ENCODE peak calls at places on chromosomes 16 and 17, in nine cellular contexts. O, U, P, W, K, Z, R, I and G are unnamed samples.

GRCh38 chr16:10744370-10745030 is 858 bp downstream of the NUBP1 start:
- DNase-seq in O (peak), U (peak), P (no peak), W (no peak), K (no peak), Z (peak), R (no peak), I (no peak), G (no peak)

GRCh38 chr17:60091908-60092331 is 13.2 kb upstream of the HEATR6 start:
- DNase-seq in O (peak), U (no peak), P (no peak), W (no peak), K (peak), Z (peak), R (no peak), I (no peak), G (no peak)

GRCh38 chr16:22967696-22968095 is 153.7 kb downstream of the HS3ST2 start:
- DNase-seq in O (no peak), U (no peak), P (no peak), W (no peak), K (no peak), Z (no peak), R (no peak), I (no peak), G (no peak)

GRCh38 chr17:77186141-77186604 is 45.4 kb downstream of the SEC14L1 start:
- DNase-seq in O (no peak), U (no peak), P (no peak), W (no peak), K (no peak), Z (no peak), R (no peak), I (no peak), G (no peak)

GRCh38 chr16:15487336-15488284 is 53.2 kb downstream of the BMERB1 start:
- DNase-seq in O (peak), U (no peak), P (no peak), W (no peak), K (no peak), Z (no peak), R (no peak), I (no peak), G (no peak)

GRCh38 chr17:66393038-66393437 is 90.6 kb downstream of the PRKCA start:
- DNase-seq in O (no peak), U (no peak), P (no peak), W (no peak), K (no peak), Z (no peak), R (no peak), I (no peak), G (no peak)

GRCh38 chr16:87881327-87882200 is 12.3 kb upstream of the SLC7A5 start:
- DNase-seq in O (no peak), U (no peak), P (no peak), W (no peak), K (no peak), Z (no peak), R (no peak), I (no peak), G (no peak)

GRCh38 chr17:40949406-40949805 is 12.0 kb upstream of the KRT23 start:
- DNase-seq in O (no peak), U (no peak), P (no peak), W (no peak), K (no peak), Z (no peak), R (peak), I (no peak), G (no peak)

GRCh38 chr16:57728336-57729181 is 7.0 kb upstream of the KATNB1 start:
- DNase-seq in O (no peak), U (no peak), P (no peak), W (no peak), K (no peak), Z (no peak), R (no peak), I (no peak), G (no peak)

GRCh38 chr17:11140028-11140427 is 101.0 kb upstream of the SHISA6 start:
- DNase-seq in O (no peak), U (no peak), P (no peak), W (no peak), K (no peak), Z (no peak), R (no peak), I (no peak), G (no peak)

GRCh38 chr16:50299508-50300105 is 33.3 kb downstream of the ADCY7 start:
- DNase-seq in O (no peak), U (peak), P (no peak), W (no peak), K (no peak), Z (no peak), R (no peak), I (no peak), G (no peak)

GRCh38 chr16:83840060-83840617 is 32.4 kb downstream of the HSBP1 start:
- DNase-seq in O (no peak), U (no peak), P (no peak), W (no peak), K (no peak), Z (no peak), R (no peak), I (no peak), G (no peak)

GRCh38 chr17:8859029-8859803 is 8.3 kb downstream of the PIK3R6 start:
- DNase-seq in O (peak), U (peak), P (no peak), W (no peak), K (peak), Z (peak), R (no peak), I (no peak), G (no peak)

GRCh38 chr16:82129881-82130280 is 40.1 kb downstream of the MPHOSPH6 start:
- DNase-seq in O (no peak), U (no peak), P (no peak), W (no peak), K (no peak), Z (no peak), R (no peak), I (no peak), G (no peak)

GRCh38 chr16:194516-194915 is 14.3 kb downstream of the HBQ1 start:
- DNase-seq in O (no peak), U (no peak), P (no peak), W (no peak), K (no peak), Z (peak), R (no peak), I (no peak), G (no peak)

GRCh38 chr17:72422505-72423285 is 301.9 kb downstream of the SOX9 start:
- DNase-seq in O (peak), U (peak), P (no peak), W (peak), K (peak), Z (peak), R (no peak), I (no peak), G (no peak)

GRCh38 chr16:23337836-23338550 is 35.9 kb downstream of the SCNN1B start:
- DNase-seq in O (no peak), U (no peak), P (no peak), W (no peak), K (no peak), Z (no peak), R (no peak), I (no peak), G (no peak)

GRCh38 chr17:6523330-6523729 is 33.0 kb downstream of the PITPNM3 start:
- DNase-seq in O (no peak), U (peak), P (no peak), W (no peak), K (no peak), Z (peak), R (no peak), I (no peak), G (no peak)

GRCh38 chr17:17361543-17362511 is 58.7 kb downstream of the NT5M start:
- DNase-seq in O (peak), U (no peak), P (no peak), W (no peak), K (no peak), Z (no peak), R (no peak), I (no peak), G (no peak)

GRCh38 chr17:8226536-8227237 is 16.3 kb upstream of the AURKB start:
- DNase-seq in O (peak), U (peak), P (peak), W (peak), K (peak), Z (peak), R (peak), I (peak), G (peak)

GRCh38 chr17:28057731-28058246 is 15.3 kb downstream of the NLK start:
- DNase-seq in O (peak), U (no peak), P (no peak), W (no peak), K (no peak), Z (peak), R (no peak), I (no peak), G (no peak)

GRCh38 chr16:50006954-50007353 is 18.1 kb upstream of the CNEP1R1 start:
- DNase-seq in O (no peak), U (no peak), P (no peak), W (no peak), K (no peak), Z (no peak), R (no peak), I (no peak), G (no peak)

GRCh38 chr16:67555795-67556212 is 6.5 kb upstream of the CTCF start:
- DNase-seq in O (peak), U (no peak), P (no peak), W (no peak), K (no peak), Z (peak), R (no peak), I (no peak), G (no peak)

GRCh38 chr16:10172848-10173655 is 9.2 kb downstream of the GRIN2A start:
- DNase-seq in O (peak), U (no peak), P (no peak), W (no peak), K (peak), Z (no peak), R (no peak), I (no peak), G (no peak)

GRCh38 chr17:1147664-1148063 is 32.1 kb downstream of the ABR start:
- DNase-seq in O (peak), U (peak), P (no peak), W (peak), K (no peak), Z (peak), R (peak), I (no peak), G (no peak)

GRCh38 chr17:74645010-74645409 is 21.5 kb upstream of the CD300E start:
- DNase-seq in O (peak), U (no peak), P (no peak), W (no peak), K (no peak), Z (no peak), R (no peak), I (no peak), G (no peak)

GRCh38 chr17:74647871-74648672 is 24.5 kb upstream of the CD300E start:
- DNase-seq in O (no peak), U (no peak), P (no peak), W (no peak), K (no peak), Z (no peak), R (no peak), I (no peak), G (no peak)

GRCh38 chr17:74643826-74644225 is 20.3 kb upstream of the CD300E start:
- DNase-seq in O (no peak), U (no peak), P (no peak), W (no peak), K (no peak), Z (no peak), R (no peak), I (no peak), G (no peak)

GRCh38 chr17:74644419-74644818 is 20.9 kb upstream of the CD300E start:
- DNase-seq in O (no peak), U (no peak), P (no peak), W (no peak), K (no peak), Z (no peak), R (no peak), I (no peak), G (no peak)

GRCh38 chr17:74646231-74646630 is 22.7 kb upstream of the CD300E start:
- DNase-seq in O (peak), U (no peak), P (no peak), W (no peak), K (no peak), Z (no peak), R (no peak), I (no peak), G (no peak)
- TF ChIP-seq CTCF in O (peak), U (no peak), P (peak), W (peak), K (no peak), Z (peak), R (peak), I (no peak), G (peak)

DNA sequence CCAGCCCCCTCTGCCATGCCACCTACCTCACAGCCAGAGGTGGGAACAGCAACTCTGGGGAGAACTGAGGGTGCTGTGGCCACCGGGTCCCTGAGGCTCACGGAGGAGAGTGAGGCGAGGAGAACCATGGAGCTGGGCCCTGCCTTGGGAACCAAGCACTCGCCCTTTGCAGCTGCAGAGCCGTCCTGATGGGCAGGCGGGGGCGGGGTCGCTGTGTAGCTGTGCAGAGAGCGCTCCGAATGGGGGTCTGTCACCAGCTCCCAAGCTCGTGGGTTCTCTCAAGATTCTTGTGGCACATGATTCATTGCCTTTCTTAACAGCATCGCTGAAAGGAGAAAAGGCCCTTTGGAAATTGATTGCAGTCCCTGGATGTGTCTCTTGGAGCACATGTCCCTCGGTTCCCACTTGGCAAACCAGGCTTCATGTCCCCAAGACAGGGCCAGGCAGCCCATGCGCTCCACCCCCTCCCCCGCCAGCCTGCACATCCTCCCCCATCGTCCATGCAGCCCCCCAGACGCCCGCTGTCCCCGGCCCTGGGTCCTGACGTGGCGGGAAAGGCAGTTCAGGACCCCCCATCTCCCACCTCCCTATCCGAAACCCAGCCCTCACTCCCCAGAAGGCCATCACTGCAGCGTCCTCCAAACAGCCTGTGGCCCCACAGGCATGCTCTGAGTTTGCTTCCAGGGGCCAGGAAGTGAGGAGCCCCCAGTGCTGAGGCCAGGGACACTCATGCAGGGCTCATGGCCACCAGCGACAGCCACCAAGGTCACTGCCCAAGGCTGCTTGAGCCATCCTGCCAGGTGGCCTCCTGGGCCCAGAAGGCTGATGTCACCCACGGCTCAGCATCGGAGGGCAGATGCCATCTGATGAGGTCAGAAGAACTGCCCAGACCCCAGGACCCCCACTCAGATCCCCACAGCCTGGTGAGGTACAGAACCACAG is 20.6 kb upstream of the CHMP6 start:
- DNase-seq in O (no peak), U (no peak), P (no peak), W (no peak), K (no peak), Z (no peak), R (no peak), I (no peak), G (no peak)
- TF ChIP-seq CTCF in O (no peak), U (no peak), P (no peak), W (no peak), K (no peak), Z (no peak), R (no peak), I (no peak), G (no peak)

GRCh38 chr16:71956500-71956899 is 43.7 kb downstream of the PKD1L3 start:
- DNase-seq in O (peak), U (no peak), P (no peak), W (no peak), K (no peak), Z (no peak), R (no peak), I (no peak), G (no peak)

GRCh38 chr16:71963125-71963875 is 36.9 kb downstream of the PKD1L3 start:
- DNase-seq in O (no peak), U (no peak), P (no peak), W (no peak), K (no peak), Z (no peak), R (no peak), I (no peak), G (no peak)

GRCh38 chr16:71966932-71967331 is 33.3 kb downstream of the PKD1L3 start:
- DNase-seq in O (no peak), U (no peak), P (no peak), W (no peak), K (no peak), Z (no peak), R (no peak), I (no peak), G (no peak)

GRCh38 chr16:71965223-71965622 is 35.0 kb downstream of the PKD1L3 start:
- DNase-seq in O (no peak), U (no peak), P (no peak), W (no peak), K (no peak), Z (no peak), R (no peak), I (no peak), G (no peak)

DNA sequence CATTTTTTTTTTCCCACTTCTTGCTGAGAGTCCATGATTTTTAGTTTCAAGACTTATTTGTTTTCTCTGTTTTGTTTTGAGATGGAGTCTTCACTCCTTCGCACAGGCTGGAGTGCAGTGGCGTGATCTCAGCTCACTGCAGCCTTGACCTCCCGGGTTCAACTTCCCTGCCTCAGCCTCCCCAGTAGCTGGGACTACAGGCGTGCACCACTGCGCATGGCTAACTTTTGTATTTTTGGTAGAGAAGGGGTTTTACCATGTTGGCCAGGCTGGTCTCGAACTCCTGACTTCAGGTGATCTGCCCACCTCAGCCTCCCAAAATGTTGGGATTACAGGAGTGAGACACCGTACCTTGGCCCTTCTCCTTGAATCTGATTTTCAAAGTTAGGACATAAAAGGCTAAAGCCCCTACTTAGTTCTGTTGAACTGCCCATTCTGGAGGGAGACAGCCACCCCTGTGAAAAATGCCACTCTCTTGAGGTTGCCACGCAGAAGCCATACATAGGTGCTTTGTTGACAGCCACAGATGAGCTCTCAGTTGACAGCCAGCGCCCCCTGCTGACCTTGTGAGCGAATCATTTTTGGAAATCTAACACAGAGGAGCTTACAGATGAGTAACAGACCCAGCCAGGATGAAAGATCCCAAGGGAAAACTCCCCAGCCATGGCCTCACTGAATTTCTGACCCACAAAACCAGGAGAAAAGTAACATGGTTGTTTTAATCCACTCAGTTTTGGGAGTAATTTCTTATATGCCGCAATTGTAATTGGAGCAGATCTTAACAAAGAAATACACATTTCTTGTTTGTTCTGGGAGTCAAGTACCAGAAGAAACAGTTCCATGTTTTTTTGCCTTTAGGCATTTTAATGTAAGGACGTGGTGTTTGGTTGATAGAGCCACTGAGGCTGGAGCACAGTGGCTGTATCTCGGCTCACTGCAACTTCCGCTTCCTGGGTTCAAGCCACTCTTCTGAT is 38.8 kb downstream of the PKD1L3 start:
- DNase-seq in O (peak), U (peak), P (peak), W (peak), K (peak), Z (peak), R (peak), I (peak), G (peak)
- TF ChIP-seq CTCF in O (peak), U (peak), P (peak), W (peak), K (peak), Z (peak), R (peak), I (peak), G (peak)

DNA sequence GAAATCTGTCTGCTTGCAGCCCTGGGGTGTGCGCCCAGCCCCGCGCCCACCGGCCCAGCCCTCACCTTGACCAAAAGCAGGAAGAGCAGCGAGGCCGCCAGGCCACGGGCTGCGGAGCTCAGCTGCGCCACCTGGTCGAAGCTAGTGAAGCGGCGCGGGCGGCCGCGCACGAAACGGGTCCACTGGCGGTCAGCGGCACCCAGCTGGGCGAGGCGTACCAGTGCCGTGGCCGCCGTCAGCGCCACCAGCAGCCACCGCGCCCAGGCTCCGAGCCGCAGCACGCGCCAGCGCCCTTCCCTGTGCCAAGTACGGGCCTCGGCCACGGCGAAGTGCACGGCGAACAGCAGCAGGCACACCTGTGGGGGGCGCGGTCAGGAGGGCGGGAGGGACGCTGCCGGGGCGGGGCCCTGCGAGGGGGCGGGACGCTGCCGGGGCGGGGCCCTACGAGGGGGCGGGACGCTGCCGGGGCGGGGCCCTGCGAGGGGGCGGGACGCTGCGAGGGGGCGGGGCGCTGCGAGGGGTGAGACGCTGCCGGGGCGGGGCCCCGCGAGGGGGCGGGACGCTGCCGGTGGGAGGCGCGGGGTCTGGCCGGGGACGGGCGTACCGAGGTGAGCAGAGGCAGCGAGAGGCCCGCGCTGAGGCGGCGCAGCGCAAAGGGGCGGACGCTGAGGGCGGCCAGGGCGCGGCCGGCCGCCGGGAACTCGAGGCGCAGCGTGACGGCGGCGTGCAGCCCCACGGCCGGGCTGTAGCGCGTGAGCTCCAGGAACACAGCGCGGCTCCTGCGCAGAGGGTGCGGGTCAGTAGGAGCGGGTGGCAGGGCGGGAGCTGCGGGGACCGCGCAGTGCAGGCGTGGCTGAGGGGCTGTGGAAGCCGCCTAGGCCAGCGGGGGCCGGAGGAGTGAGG is 43.3 kb downstream of the TSC2 start:
- DNase-seq in O (peak), U (peak), P (no peak), W (peak), K (no peak), Z (no peak), R (peak), I (peak), G (no peak)
- TF ChIP-seq CTCF in O (no peak), U (no peak), P (no peak), W (no peak), K (no peak), Z (no peak), R (peak), I (peak), G (no peak)

GRCh38 chr16:3173892-3174617 is 13.9 kb upstream of the OR1F1 start:
- DNase-seq in O (no peak), U (no peak), P (no peak), W (no peak), K (no peak), Z (no peak), R (peak), I (no peak), G (no peak)
- TF ChIP-seq CTCF in O (peak), U (no peak), P (no peak), W (no peak), K (peak), Z (peak), R (peak), I (peak), G (no peak)